ENCODE peak calls at places on chromosomes 4 and X, in nine cellular contexts. C is thyroid gland, L is neural progenitor cell, N is PC-3, F is dorsolateral prefrontal cortex, R is AG04450, K is heart left ventricle, M is cardiac muscle cell, P is colonic mucosa. A is an unnamed sample.

GRCh38 chrX:77510007-77510406 is 62.8 kb downstream of the FGF16 start:
- DNase-seq in L (no peak), N (peak), K (no peak), P (no peak), C (no peak), M (no peak), F (no peak), R (no peak), A (no peak)

GRCh38 chrX:10949541-10949940 is 161.6 kb upstream of the HCCS start:
- DNase-seq in P (no peak), C (peak), R (no peak), M (no peak), N (no peak), F (no peak), K (no peak), L (no peak), A (no peak)

GRCh38 chrX:80285131-80285773 is 135.0 kb upstream of the TENT5D start:
- DNase-seq in P (peak), F (no peak), L (peak), M (peak), C (peak), N (peak), K (no peak), R (no peak), A (peak)

GRCh38 chr4:1723131-1723801 is 1.9 kb downstream of the TACC3 start:
- DNase-seq in R (no peak), N (no peak), M (no peak), K (no peak), C (no peak), P (no peak), L (no peak), F (peak), A (no peak)

GRCh38 chrX:7746861-7747260 is 96.1 kb upstream of the VCX start:
- DNase-seq in R (no peak), M (no peak), K (no peak), C (no peak), P (no peak), F (no peak), L (no peak), N (no peak), A (no peak)

GRCh38 chr4:107689912-107690587 is 30.0 kb downstream of the PAPSS1 start:
- DNase-seq in K (no peak), P (no peak), C (no peak), R (peak), M (no peak), L (no peak), F (no peak), N (peak), A (no peak)

GRCh38 chr4:143089291-143089690 is 95.4 kb upstream of the USP38 start:
- DNase-seq in K (no peak), R (no peak), C (no peak), P (no peak), F (no peak), L (peak), N (no peak), M (peak), A (no peak)

GRCh38 chrX:56947695-56948094 is 47.6 kb downstream of the SPIN3 start:
- DNase-seq in F (no peak), N (peak), K (no peak), M (no peak), P (no peak), L (no peak), R (no peak), C (no peak), A (no peak)

GRCh38 chr4:118849867-118850812 is 14.2 kb upstream of the SEC24D start:
- DNase-seq in P (peak), R (no peak), L (no peak), N (peak), M (no peak), C (peak), K (no peak), F (no peak), A (no peak)

GRCh38 chr4:82491251-82491960 is 61.0 kb downstream of the ENOPH1 start:
- DNase-seq in L (no peak), R (no peak), F (no peak), N (peak), P (no peak), M (no peak), C (no peak), K (no peak), A (no peak)

GRCh38 chrX:14802943-14803710 is 69.7 kb downstream of the FANCB start:
- DNase-seq in C (no peak), P (no peak), M (no peak), K (no peak), R (no peak), F (no peak), L (no peak), N (no peak), A (no peak)

GRCh38 chr4:150181536-150181935 is 103.3 kb downstream of the DCLK2 start:
- DNase-seq in N (no peak), C (no peak), R (no peak), F (no peak), L (peak), M (no peak), K (no peak), P (no peak), A (no peak)

GRCh38 chrX:118974908-118975671 is 672 bp downstream of the LONRF3 start:
- DNase-seq in N (peak), K (peak), R (no peak), L (peak), P (peak), M (peak), F (peak), C (peak), A (peak)

GRCh38 chr4:176767183-176767582 is 25.5 kb downstream of the VEGFC start:
- DNase-seq in M (no peak), R (no peak), L (no peak), P (no peak), F (no peak), N (no peak), K (no peak), C (no peak), A (no peak)

GRCh38 chrX:106619797-106620196 is 8.0 kb downstream of the RADX start:
- DNase-seq in N (peak), R (no peak), L (no peak), P (no peak), M (peak), F (no peak), C (no peak), K (no peak), A (no peak)

DNA sequence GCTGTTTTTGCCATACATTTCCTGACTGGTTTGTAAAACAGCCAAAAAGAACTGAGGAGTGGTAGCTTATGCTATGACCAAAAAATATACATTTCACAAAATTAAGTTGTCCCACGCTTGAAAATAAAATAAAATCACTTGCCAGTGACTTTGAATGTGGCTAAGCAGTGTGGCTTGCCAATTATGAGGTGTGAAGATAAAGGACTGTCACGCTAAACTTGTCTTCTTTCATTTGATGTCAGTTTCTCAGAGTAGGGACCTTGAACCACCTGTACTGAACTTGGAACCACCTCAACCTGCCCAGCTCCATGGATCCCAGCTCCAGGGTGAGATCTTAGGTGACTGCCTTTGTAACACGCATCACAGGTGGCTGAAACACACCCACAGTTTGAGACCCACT is 113.7 kb upstream of the TBL1X start:
- DNase-seq in F (no peak), L (no peak), R (no peak), K (no peak), P (no peak), C (no peak), M (no peak), N (no peak), A (no peak)
- H3K27ac ChIP-seq in F (no peak), L (no peak), R (no peak), K (no peak), P (no peak), C (no peak), M (no peak), N (peak), A (peak)

GRCh38 chr4:145452447-145453162 is 29.0 kb upstream of the SMAD1 start:
- DNase-seq in K (no peak), P (no peak), R (no peak), M (no peak), N (peak), C (no peak), L (no peak), F (no peak), A (no peak)
- H3K27ac ChIP-seq in K (no peak), P (no peak), R (no peak), M (no peak), N (peak), C (no peak), L (no peak), F (no peak), A (no peak)

DNA sequence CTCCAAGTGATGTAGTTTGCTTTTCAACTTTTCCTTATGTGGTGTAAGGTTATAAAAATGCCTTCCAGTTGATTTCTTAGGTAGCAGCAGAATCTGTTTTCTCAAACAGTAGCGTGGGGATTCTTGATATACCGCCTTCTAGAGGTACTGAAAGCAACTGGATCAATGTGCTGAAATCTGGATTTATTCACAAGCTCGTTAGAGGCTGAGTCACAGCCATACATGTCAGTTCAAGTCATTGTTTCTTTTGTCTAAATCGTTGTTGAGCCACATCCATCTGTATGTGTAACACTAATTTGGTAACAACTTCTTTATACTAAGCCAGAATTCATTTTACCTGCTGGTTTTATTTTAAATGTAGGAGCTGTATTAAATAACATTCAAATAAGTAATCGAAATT is 200.0 kb upstream of the MAD2L1 start:
- DNase-seq in K (no peak), C (no peak), L (peak), N (no peak), R (no peak), M (no peak), P (no peak), F (no peak), A (no peak)
- H3K27ac ChIP-seq in K (no peak), C (no peak), L (no peak), N (no peak), R (no peak), M (no peak), P (no peak), F (no peak), A (no peak)

GRCh38 chr4:106301393-106302084 is 14.5 kb downstream of the TBCK start:
- DNase-seq in N (no peak), P (no peak), R (no peak), K (no peak), F (no peak), C (no peak), L (no peak), M (no peak), A (no peak)
- H3K27ac ChIP-seq in N (no peak), P (no peak), R (no peak), K (no peak), F (no peak), C (no peak), L (no peak), M (no peak), A (no peak)

GRCh38 chrX:9518896-9519295 is 54.0 kb downstream of the TBL1X start:
- DNase-seq in C (no peak), L (no peak), R (no peak), K (no peak), N (no peak), P (no peak), M (no peak), F (no peak), A (no peak)

GRCh38 chrX:9515464-9515863 is 50.6 kb downstream of the TBL1X start:
- DNase-seq in C (no peak), M (no peak), K (no peak), L (no peak), N (no peak), R (no peak), P (no peak), F (no peak), A (no peak)

GRCh38 chrX:9516635-9517034 is 51.8 kb downstream of the TBL1X start:
- DNase-seq in L (no peak), R (no peak), N (no peak), P (no peak), C (no peak), F (no peak), K (no peak), M (no peak), A (no peak)

GRCh38 chrX:9517062-9517461 is 52.2 kb downstream of the TBL1X start:
- DNase-seq in R (no peak), K (no peak), L (no peak), F (no peak), N (no peak), M (no peak), P (no peak), C (no peak), A (no peak)

DNA sequence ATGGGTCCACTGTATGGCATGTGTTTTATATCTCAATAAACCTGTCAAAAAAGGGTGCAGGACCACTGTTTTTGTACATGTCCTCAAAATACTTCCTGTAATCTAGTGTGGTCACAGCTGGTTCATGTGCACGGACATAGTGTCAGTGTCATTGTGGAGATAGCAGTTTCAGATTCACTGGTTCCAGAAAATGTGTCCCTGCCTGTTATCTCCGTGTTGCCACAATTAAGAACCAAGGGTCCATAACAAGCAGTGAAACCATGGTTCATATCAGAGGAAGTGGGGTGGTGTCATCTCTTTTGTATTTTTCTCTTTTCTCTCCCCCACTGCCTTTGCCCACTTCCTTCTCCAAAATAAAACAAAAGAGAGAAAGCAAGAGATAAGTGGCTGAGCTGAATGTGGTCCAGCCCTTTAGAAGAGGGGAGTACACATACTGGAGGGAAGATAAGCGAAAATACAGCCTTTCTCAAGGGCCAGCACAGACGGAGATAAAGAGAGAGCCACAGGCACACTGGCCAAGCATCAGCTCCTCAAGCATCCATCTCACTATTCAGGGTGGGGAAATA is 51.2 kb downstream of the TBL1X start:
- DNase-seq in L (no peak), R (no peak), F (no peak), M (no peak), P (no peak), C (no peak), K (no peak), N (no peak), A (no peak)
- H3K27ac ChIP-seq in L (no peak), R (no peak), F (no peak), M (peak), P (no peak), C (no peak), K (no peak), N (no peak), A (no peak)

DNA sequence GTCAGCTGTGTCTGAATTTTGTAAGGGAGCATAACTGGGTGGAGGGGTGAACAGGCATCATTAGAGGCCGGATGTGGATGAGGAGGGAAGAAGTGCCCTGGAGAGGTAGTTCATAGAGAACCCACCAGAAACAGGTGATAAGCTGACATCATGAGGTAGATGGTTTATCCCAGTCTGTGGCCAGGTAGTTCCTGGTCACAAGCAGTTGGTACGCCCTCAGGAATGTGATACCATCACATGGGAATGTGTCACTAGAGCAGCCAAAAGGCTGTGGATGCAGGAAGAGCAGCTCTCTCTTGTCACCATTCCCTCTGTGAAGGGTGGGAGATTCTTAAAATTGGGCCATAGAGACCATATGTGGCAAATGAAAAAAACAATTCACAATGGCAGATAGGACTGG is 21.9 kb downstream of the MSN start:
- DNase-seq in P (no peak), F (no peak), N (peak), K (no peak), M (no peak), C (no peak), L (no peak), R (no peak), A (no peak)
- H3K27ac ChIP-seq in P (no peak), F (no peak), N (peak), K (no peak), M (no peak), C (peak), L (no peak), R (no peak), A (no peak)

DNA sequence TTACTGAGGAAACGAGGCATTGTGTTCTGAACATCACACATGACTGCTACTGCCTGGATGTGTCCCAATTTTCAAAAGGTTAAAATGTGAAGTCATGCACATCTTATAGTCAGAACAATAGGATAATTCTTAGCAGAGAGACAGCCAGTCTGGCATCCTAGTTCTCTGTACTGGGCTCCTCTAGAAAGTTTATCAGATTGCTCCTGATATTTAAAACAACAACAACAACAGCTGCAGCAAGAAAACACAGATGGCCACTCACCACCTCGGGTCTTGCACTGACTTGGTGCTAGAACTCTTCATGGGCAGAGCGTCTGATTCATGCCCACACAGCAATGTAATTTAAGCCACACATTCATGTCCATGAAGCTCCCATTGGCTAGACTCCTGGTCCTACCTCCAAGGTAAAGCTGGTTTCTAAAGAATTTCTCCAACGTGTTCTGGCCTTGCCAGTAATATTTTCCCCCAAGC is 33.3 kb upstream of the SLC2A9 start:
- DNase-seq in M (no peak), K (no peak), L (no peak), R (no peak), P (no peak), N (no peak), C (peak), F (no peak), A (no peak)
- H3K27ac ChIP-seq in M (no peak), K (peak), L (no peak), R (no peak), P (no peak), N (no peak), C (peak), F (no peak), A (no peak)

DNA sequence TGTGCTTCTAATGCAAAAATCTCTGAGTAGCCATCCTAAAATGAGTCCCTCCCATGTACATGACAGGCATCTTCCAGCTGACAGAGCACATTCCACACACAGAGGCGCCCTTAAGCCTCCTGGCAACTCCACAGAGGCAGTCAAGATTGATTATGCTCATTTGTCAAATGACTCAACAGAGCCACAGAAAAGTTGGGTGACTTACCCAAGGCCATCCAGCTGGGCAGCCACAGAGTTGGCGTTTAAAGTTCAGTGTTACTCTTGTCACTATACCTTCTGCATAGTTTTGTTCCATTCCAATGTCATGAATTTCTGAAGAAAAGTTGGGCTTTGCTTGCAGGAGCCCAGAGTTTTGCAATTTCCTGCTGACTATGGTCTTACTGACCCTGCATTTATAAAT is 394.6 kb upstream of the FGF13 start:
- DNase-seq in L (no peak), N (peak), C (no peak), K (no peak), R (no peak), P (no peak), F (no peak), M (no peak), A (no peak)
- H3K27ac ChIP-seq in L (no peak), N (no peak), C (no peak), K (no peak), R (no peak), P (no peak), F (no peak), M (no peak), A (no peak)

DNA sequence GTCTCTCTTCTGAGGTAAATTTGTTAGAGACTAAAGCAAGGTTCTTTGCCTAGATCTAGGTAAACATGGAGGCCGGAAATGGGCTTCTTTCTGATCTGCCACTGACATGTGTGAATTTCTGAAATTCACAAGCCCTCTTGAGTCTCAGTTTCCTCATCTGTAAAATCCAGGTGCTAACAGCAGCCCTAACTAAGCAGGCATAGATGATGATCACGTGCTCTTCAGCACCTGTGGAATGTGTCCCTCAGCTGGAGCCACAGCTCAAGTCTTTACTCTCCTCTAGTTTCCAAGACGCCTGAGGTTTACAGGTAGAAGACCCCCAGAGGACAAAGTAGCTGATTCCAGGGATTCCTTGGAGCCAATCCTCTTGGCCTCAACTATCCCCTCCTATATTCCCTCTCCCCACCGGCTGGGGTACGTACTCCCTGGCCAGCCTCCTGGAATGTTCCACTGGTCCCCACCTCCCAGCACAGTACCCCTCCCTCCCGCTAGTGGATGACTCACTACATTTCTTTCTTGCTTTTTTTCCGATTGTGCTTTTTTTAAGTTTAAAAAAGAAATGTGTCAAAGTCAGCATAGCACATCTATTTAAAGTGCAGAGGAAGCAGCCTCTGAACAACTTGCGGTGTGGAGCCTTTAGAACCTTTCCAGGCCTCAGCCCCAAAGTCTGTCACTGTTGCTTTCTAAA is 98.5 kb downstream of the PHKA2 start:
- DNase-seq in K (no peak), M (no peak), N (no peak), F (no peak), P (no peak), C (peak), R (no peak), L (no peak), A (no peak)
- H3K27ac ChIP-seq in K (peak), M (no peak), N (no peak), F (peak), P (peak), C (peak), R (no peak), L (no peak), A (no peak)

GRCh38 chr4:15898902-15899301 is 39.6 kb downstream of the FGFBP1 start:
- DNase-seq in M (no peak), F (no peak), C (no peak), N (peak), L (no peak), P (no peak), K (no peak), R (no peak), A (no peak)
- H3K27ac ChIP-seq in M (no peak), F (no peak), C (no peak), N (peak), L (no peak), P (no peak), K (no peak), R (no peak), A (no peak)